ENCODE peak calls at places on chromosomes 11 and 22, in nine cellular contexts. O is heart right ventricle; K is IMR-90; G is fibroblast of lung; Q is cardiac muscle cell; X is GM23248; T is CD4-positive, CD25-positive, alpha-beta regulatory T cell; U is iPS DF 6.9; M is colonic mucosa. Z is an unnamed sample.

GRCh38 chr11:36098046-36098445 is 154.2 kb downstream of the LDLRAD3 start:
- DNase-seq in O (no peak), K (no peak), G (no peak), Q (peak; percentile 66), X (no peak), T (no peak), U (no peak), M (no peak), Z (peak; percentile 51)

GRCh38 chr22:47295982-47296381 is 533.5 kb downstream of the TBC1D22A start:
- DNase-seq in O (no peak), K (no peak), G (no peak), Q (no peak), X (no peak), T (no peak), U (no peak), M (no peak), Z (no peak)

GRCh38 chr11:8810331-8811301 is 100.4 kb upstream of the AKIP1 start:
- DNase-seq in O (peak; percentile 81), K (peak; percentile 81), G (peak; percentile 82), Q (peak; percentile 85), X (peak; percentile 90), T (no peak), U (no peak), M (peak; percentile 85), Z (peak; percentile 84)

GRCh38 chr11:114059984-114060401 is 482 bp downstream of the ZBTB16 start:
- DNase-seq in O (peak; percentile 42), K (no peak), G (peak; percentile 53), Q (peak; percentile 68), X (peak; percentile 63), T (no peak), U (no peak), M (peak; percentile 58), Z (no peak)

GRCh38 chr11:63804259-63804658 is 9.0 kb upstream of the SPINDOC start:
- DNase-seq in O (no peak), K (no peak), G (no peak), Q (no peak), X (no peak), T (no peak), U (no peak), M (peak; percentile 85), Z (no peak)

GRCh38 chr11:130677486-130678153 is 229.2 kb downstream of the ADAMTS15 start:
- DNase-seq in O (peak; percentile 46), K (peak; percentile 70), G (peak; percentile 58), Q (peak; percentile 96), X (peak; percentile 88), T (no peak), U (peak; percentile 18), M (no peak), Z (peak; percentile 63)

GRCh38 chr11:111777094-111778046 is 11.2 kb upstream of the PPP2R1B start:
- DNase-seq in O (peak; percentile 44), K (peak; percentile 82), G (peak; percentile 91), Q (peak; percentile 89), X (peak; percentile 87), T (peak; percentile 10), U (peak; percentile 31), M (peak; percentile 33), Z (peak; percentile 19)

GRCh38 chr22:44357962-44358553 is 45.3 kb upstream of the SHISAL1 start:
- DNase-seq in O (no peak), K (peak; percentile 24), G (peak; percentile 26), Q (peak; percentile 54), X (no peak), T (no peak), U (no peak), M (no peak), Z (no peak)

GRCh38 chr11:77115181-77115611 is 12.6 kb downstream of the OMP start:
- DNase-seq in O (no peak), K (no peak), G (no peak), Q (no peak), X (no peak), T (no peak), U (peak; percentile 9), M (no peak), Z (no peak)

GRCh38 chr22:44023404-44024287 is 456 bp upstream of the PARVB start:
- DNase-seq in O (no peak), K (peak; percentile 12), G (peak; percentile 32), Q (peak; percentile 46), X (peak; percentile 71), T (no peak), U (no peak), M (peak; percentile 33), Z (no peak)

GRCh38 chr22:24107668-24108067 is 73.6 kb upstream of the SUSD2 start:
- DNase-seq in O (peak; percentile 87), K (peak; percentile 90), G (peak; percentile 92), Q (peak; percentile 89), X (peak; percentile 96), T (no peak), U (no peak), M (peak; percentile 56), Z (no peak)

GRCh38 chr11:60116996-60117790 is 28.7 kb downstream of the MS4A2 start:
- DNase-seq in O (no peak), K (no peak), G (no peak), Q (no peak), X (no peak), T (no peak), U (no peak), M (no peak), Z (no peak)

GRCh38 chr11:117842131-117842941 is 17.8 kb upstream of the FXYD2 start:
- DNase-seq in O (no peak), K (no peak), G (no peak), Q (no peak), X (no peak), T (no peak), U (no peak), M (peak; percentile 20), Z (no peak)

GRCh38 chr11:103619480-103619879 is 417.0 kb upstream of the DDI1 start:
- DNase-seq in O (no peak), K (no peak), G (no peak), Q (no peak), X (no peak), T (no peak), U (no peak), M (no peak), Z (peak; percentile 23)

GRCh38 chr11:86275493-86276370 is 26.3 kb upstream of the HIKESHI start:
- DNase-seq in O (no peak), K (no peak), G (no peak), Q (no peak), X (no peak), T (no peak), U (no peak), M (no peak), Z (peak; percentile 27)

GRCh38 chr11:63915961-63916836 is 765 bp downstream of the RCOR2 start:
- DNase-seq in O (peak; percentile 56), K (no peak), G (peak; percentile 41), Q (peak; percentile 47), X (peak; percentile 64), T (no peak), U (no peak), M (peak; percentile 78), Z (peak; percentile 82)

GRCh38 chr11:96782632-96783031 is 392.8 kb downstream of the JRKL start:
- DNase-seq in O (no peak), K (no peak), G (no peak), Q (no peak), X (no peak), T (no peak), U (no peak), M (no peak), Z (no peak)

DNA sequence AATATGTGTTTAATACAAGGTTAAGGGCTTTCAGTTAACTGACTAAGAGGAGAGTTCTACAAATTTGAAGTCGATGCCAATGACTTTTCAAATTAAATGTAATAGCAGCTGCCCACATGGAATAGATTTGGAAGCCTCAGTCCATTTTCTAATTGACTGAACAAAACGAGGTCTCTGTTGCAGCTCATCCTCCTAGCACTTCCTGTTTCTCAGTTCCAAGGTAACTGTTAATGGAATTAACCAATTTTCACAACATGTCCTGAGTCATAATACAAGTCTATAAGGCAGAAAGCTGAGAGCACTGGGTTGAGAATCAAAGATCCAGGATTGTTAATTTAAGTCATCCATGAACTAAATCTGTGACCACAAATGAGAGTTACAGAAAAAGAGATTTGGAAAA is 177.2 kb downstream of the OPCML start:
- DNase-seq in O (no peak), K (no peak), G (no peak), Q (no peak), X (no peak), T (no peak), U (no peak), M (no peak), Z (no peak)
- H3K9me3 ChIP-seq in O (no peaks in the 10 kb centered on the region), K (peaks cover 13% of the 10 kb centered on the region), G (no peaks in the 10 kb centered on the region), Q (no peaks in the 10 kb centered on the region), X (no peaks in the 10 kb centered on the region), T (no peaks in the 10 kb centered on the region), U (no peaks in the 10 kb centered on the region), M (no peaks in the 10 kb centered on the region), Z (no peaks in the 10 kb centered on the region)

GRCh38 chr11:870127-870413 is 27.4 kb downstream of the TSPAN4 start:
- DNase-seq in O (no peak), K (no peak), G (no peak), Q (no peak), X (no peak), T (no peak), U (no peak), M (no peak), Z (no peak)
- H3K27ac ChIP-seq in O (no peak overlapping the region), K (no peak overlapping the region), G (no peak overlapping the region), Q (no peak overlapping the region), X (no peak overlapping the region), T (no peak overlapping the region), U (no peak overlapping the region), M (no peak overlapping the region), Z (no peak overlapping the region)

DNA sequence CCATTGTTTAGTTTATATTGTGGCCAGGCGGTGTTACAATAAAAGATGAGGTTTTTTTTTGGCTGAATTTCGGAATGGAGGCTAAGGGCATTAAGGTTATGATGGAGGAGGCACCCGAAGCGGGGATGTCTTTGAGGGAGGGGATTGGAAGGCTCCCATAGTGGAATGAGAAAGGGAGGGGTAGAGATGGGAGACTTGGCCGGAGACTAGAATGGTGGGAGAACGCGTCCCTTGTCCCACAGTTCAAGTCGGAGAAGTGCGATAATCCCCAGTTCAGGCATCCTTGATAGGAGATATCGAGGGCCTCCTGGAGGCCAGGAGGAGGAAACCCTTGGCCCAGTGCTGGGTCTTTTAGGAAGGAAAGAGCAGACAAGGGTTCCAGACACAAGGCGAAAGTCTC is 21.6 kb downstream of the ZNF195 start:
- DNase-seq in O (no peak), K (no peak), G (no peak), Q (no peak), X (no peak), T (no peak), U (no peak), M (no peak), Z (no peak)
- H3K9me3 ChIP-seq in O (peaks cover 89% of the 10 kb centered on the region), K (peaks cover 80% of the 10 kb centered on the region), G (peaks cover 8% of the 10 kb centered on the region), Q (peaks cover 7% of the 10 kb centered on the region), X (peaks cover 24% of the 10 kb centered on the region), T (peaks cover 72% of the 10 kb centered on the region), U (peaks cover 14% of the 10 kb centered on the region), M (peaks cover 20% of the 10 kb centered on the region), Z (peaks cover 39% of the 10 kb centered on the region)

DNA sequence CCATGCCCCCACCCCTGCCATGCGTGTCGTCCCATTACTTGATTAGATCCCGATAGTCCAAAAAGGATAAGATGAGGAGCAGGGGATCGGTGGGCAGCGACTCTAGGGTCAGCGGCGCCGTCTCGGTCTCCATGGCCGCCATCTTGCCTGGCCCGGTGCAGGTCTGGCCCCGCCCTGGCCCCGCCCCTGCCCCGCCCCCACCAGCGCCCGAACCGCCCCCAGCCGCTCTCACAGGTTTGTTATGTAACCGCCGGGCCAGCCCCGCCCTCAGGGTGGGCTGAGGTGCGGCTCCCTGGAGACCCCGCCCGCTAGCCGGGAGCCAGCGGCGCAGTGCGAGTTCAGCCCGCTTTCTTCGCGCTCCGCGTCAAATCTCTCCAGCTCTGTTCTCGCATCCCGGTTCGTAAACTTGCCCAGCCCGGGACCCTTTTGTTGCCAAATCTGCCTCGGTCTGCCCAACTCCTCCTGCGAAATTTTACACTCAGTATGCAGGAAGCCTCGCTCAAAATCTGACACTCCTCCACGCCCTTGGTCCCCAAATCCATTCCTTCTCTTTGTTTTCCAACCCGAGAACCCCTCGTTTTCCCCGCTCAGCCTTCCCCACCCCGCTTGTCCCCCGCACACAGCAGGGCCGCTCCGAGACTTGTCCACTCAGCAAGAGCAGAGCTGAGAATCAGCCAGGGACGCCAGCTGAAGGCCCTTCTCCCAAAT is at the start of gene FBXO3:
- DNase-seq in O (peak; percentile 86), K (peak; percentile 58), G (peak; percentile 64), Q (peak; percentile 88), X (peak; percentile 89), T (peak; percentile 88), U (peak; percentile 58), M (peak; percentile 92), Z (peak; percentile 87)
- H3K27ac ChIP-seq in O (peak within 1 kb of the TSS; percentile 92), K (peak within 1 kb of the TSS; percentile 86), G (peak within 1 kb of the TSS; percentile 44), Q (peak within 1 kb of the TSS; percentile 19), X (peak within 1 kb of the TSS; percentile 27), T (peak within 1 kb of the TSS; percentile 77), U (no peak within 1 kb of the TSS), M (peak within 1 kb of the TSS; percentile 57), Z (peak within 1 kb of the TSS; percentile 33)